ENCODE peak calls at places on chromosomes 3 and 15, in nine cellular contexts. G is activated B cell treated with CpG ODN at 0.5 μM for 24 hours, M is Peyer's patch, Y is neural progenitor cell, U is endodermal cell, W is Calu3, Z is suprapubic skin, N is epithelial cell of esophagus, I is left ventricle myocardium inferior. L is an unnamed sample.

GRCh38 chr3:5304789-5305680 is 117.5 kb downstream of the EDEM1 start:
- DNase-seq in G (no peak), M (peak), Y (peak), U (peak), W (peak), Z (no peak), N (peak), I (no peak), L (peak)

GRCh38 chr3:172317984-172318383 is 130.3 kb downstream of the GHSR start:
- DNase-seq in G (no peak), M (no peak), Y (no peak), U (no peak), W (peak), Z (peak), N (peak), I (peak), L (peak)

GRCh38 chr3:123331006-123331405 is 117.9 kb downstream of the ADCY5 start:
- DNase-seq in G (no peak), M (no peak), Y (peak), U (no peak), W (no peak), Z (peak), N (no peak), I (peak), L (no peak)

GRCh38 chr15:20357139-20358065 is 184.2 kb downstream of the GOLGA6L6 start:
- DNase-seq in G (peak), M (no peak), Y (no peak), U (no peak), W (no peak), Z (peak), N (no peak), I (no peak), L (no peak)

GRCh38 chr3:106880206-106880605 is 497.0 kb upstream of the CCDC54 start:
- DNase-seq in G (no peak), M (no peak), Y (peak), U (no peak), W (no peak), Z (no peak), N (no peak), I (no peak), L (no peak)

GRCh38 chr3:153456831-153457545 is 295.0 kb downstream of the RAP2B start:
- DNase-seq in G (no peak), M (no peak), Y (no peak), U (no peak), W (no peak), Z (no peak), N (no peak), I (no peak), L (no peak)

GRCh38 chr3:120693439-120694172 is 11.6 kb upstream of the HGD start:
- DNase-seq in G (no peak), M (no peak), Y (no peak), U (no peak), W (no peak), Z (no peak), N (peak), I (no peak), L (peak)

GRCh38 chr3:79344876-79345871 is 422.6 kb downstream of the ROBO1 start:
- DNase-seq in G (no peak), M (no peak), Y (no peak), U (no peak), W (no peak), Z (no peak), N (no peak), I (no peak), L (peak)

GRCh38 chr15:92886815-92887214 is 13.3 kb upstream of the CHD2 start:
- DNase-seq in G (no peak), M (no peak), Y (no peak), U (no peak), W (no peak), Z (no peak), N (no peak), I (no peak), L (no peak)

GRCh38 chr3:48399387-48400172 is 27.6 kb downstream of the FBXW12 start:
- DNase-seq in G (no peak), M (no peak), Y (no peak), U (peak), W (no peak), Z (peak), N (peak), I (no peak), L (no peak)

GRCh38 chr3:113623324-113623723 is 73.1 kb downstream of the USF3 start:
- DNase-seq in G (no peak), M (no peak), Y (peak), U (peak), W (no peak), Z (no peak), N (peak), I (no peak), L (no peak)

GRCh38 chr3:171189394-171189793 is 162.9 kb upstream of the SLC2A2 start:
- DNase-seq in G (no peak), M (no peak), Y (no peak), U (no peak), W (no peak), Z (no peak), N (no peak), I (no peak), L (no peak)

GRCh38 chr3:55620361-55621025 is 133.4 kb upstream of the WNT5A start:
- DNase-seq in G (no peak), M (no peak), Y (no peak), U (peak), W (no peak), Z (no peak), N (peak), I (no peak), L (peak)

GRCh38 chr3:168991813-168992212 is 671.7 kb downstream of the MECOM start:
- DNase-seq in G (no peak), M (no peak), Y (no peak), U (no peak), W (no peak), Z (no peak), N (no peak), I (no peak), L (no peak)

GRCh38 chr3:12237912-12238650 is 50.8 kb upstream of the PPARG start:
- DNase-seq in G (no peak), M (no peak), Y (no peak), U (no peak), W (no peak), Z (no peak), N (no peak), I (no peak), L (no peak)

GRCh38 chr3:136114421-136114820 is 81.7 kb downstream of the MSL2 start:
- DNase-seq in G (no peak), M (no peak), Y (no peak), U (no peak), W (no peak), Z (no peak), N (no peak), I (no peak), L (no peak)

GRCh38 chr3:143897558-143898305 is 49.5 kb upstream of the SLC9A9 start:
- DNase-seq in G (no peak), M (no peak), Y (peak), U (peak), W (no peak), Z (no peak), N (peak), I (no peak), L (peak)

GRCh38 chr3:53844262-53845102 is 1.7 kb downstream of the CHDH start:
- DNase-seq in G (no peak), M (no peak), Y (peak), U (peak), W (peak), Z (no peak), N (peak), I (no peak), L (no peak)

GRCh38 chr3:37892917-37893595 is 31.4 kb downstream of the CTDSPL start:
- DNase-seq in G (no peak), M (no peak), Y (no peak), U (no peak), W (peak), Z (no peak), N (no peak), I (peak), L (no peak)

GRCh38 chr15:64810499-64811326 is 14.7 kb downstream of the PIF1 start:
- DNase-seq in G (no peak), M (no peak), Y (no peak), U (peak), W (no peak), Z (no peak), N (no peak), I (no peak), L (no peak)
- TF ChIP-seq CTCF in G (no peak), M (no peak), Y (no peak), U (no peak), W (no peak), Z (no peak), N (no peak), I (no peak), L (no peak)

GRCh38 chr15:42215854-42216829 is 8.0 kb upstream of the VPS39 start:
- DNase-seq in G (no peak), M (no peak), Y (no peak), U (no peak), W (no peak), Z (no peak), N (no peak), I (no peak), L (no peak)
- TF ChIP-seq CTCF in G (no peak), M (no peak), Y (no peak), U (peak), W (no peak), Z (no peak), N (no peak), I (peak), L (no peak)

DNA sequence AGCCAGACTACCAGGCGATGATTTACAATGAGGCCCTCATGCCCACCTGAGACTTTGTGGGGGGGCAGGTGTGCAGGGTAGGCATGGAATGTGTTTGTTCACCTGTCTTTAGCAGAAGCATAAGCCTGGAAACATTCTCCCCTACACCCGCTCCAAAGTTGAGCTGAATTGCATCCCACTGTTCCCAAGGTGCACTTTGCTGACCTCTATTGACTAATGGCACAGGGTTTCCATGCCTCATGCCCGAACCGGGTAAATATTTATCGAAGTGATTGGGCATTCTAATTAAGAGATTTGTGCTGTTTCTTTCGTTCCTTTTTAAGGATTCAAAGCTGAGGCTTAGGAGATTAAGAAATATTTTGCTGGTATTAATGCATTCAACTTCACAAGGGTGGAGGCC is 6.5 kb upstream of the TLE3 start:
- DNase-seq in G (no peak), M (no peak), Y (no peak), U (peak), W (no peak), Z (no peak), N (no peak), I (no peak), L (no peak)
- TF ChIP-seq CTCF in G (no peak), M (no peak), Y (no peak), U (no peak), W (no peak), Z (no peak), N (no peak), I (no peak), L (no peak)

GRCh38 chr3:16522820-16523219 is 9.3 kb upstream of the RFTN1 start:
- DNase-seq in G (no peak), M (no peak), Y (no peak), U (no peak), W (no peak), Z (no peak), N (no peak), I (no peak), L (no peak)

GRCh38 chr3:16521580-16521941 is 8.1 kb upstream of the RFTN1 start:
- DNase-seq in G (no peak), M (no peak), Y (no peak), U (no peak), W (no peak), Z (no peak), N (no peak), I (no peak), L (no peak)

GRCh38 chr3:16524196-16524595 is 10.7 kb upstream of the RFTN1 start:
- DNase-seq in G (no peak), M (no peak), Y (no peak), U (no peak), W (no peak), Z (no peak), N (no peak), I (no peak), L (no peak)

GRCh38 chr3:16523778-16524177 is 10.3 kb upstream of the RFTN1 start:
- DNase-seq in G (no peak), M (no peak), Y (no peak), U (no peak), W (no peak), Z (no peak), N (peak), I (no peak), L (no peak)

DNA sequence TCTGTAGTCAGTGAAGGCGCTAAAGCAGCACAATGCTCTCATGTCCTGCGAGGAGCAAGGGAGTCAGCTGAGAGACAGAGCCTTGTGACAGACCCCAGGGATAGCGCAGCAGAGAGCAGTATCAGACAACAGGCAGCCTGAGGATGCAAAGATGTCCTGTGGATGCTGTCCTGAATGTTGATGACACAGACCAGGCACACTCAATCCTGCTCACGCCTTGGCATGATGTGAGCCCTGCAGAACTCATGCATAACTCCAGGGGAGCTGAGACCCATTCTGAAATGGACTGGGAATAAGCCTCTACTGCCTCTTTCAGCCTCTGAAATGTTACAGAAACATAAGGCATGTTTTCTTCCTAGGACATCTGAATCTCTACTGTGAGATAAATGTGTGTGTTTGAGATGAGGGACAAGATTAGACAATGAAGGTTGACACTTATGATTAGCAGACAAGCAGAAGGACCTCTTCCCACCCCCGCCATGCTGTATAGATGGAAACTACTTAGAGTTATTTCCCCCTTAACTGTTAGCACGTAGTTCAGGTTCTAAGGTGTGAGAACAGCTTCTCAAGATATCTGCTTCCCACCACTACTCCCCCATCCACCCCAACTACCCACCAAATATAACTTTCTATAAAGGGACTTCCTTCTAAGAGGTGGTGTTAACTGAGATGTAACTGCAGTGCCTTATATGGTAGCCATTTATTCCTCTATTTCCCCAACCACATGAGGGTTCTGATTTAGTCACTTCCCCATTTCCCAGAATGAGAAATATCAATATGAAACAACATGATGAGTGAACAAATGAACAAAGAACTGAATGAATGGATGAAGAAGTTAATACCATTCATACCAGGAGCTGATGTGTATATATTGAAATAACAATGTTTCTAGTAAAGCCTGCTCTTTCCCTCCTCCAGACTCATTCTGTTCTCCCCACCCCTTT is 7.4 kb upstream of the RFTN1 start:
- DNase-seq in G (no peak), M (no peak), Y (no peak), U (no peak), W (no peak), Z (no peak), N (no peak), I (no peak), L (no peak)
- TF ChIP-seq CTCF in G (no peak), M (no peak), Y (no peak), U (no peak), W (no peak), Z (no peak), N (no peak), I (no peak), L (no peak)

DNA sequence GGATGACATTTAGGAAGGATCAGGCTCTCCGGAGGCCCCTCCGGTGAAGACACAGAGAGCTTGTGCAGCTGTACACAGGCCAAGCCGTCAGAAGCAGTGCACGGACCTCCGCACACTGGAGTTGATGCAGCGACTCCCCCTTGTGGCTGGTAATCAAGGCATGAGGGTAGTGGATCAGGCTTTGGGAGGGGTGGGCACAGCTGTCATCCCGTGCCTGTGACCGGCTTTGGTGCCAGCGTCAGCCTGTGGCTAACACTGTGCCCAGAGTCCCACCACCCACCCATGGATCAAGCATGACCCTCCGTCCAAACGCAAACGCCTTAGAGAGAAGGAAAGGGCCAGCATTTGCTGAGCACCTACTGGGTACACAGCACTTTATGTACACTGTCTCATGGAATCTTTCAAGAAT is 8.2 kb upstream of the GRIP2 start:
- DNase-seq in G (no peak), M (peak), Y (peak), U (peak), W (peak), Z (no peak), N (peak), I (peak), L (peak)
- TF ChIP-seq CTCF in G (no peak), M (peak), Y (peak), U (peak), W (peak), Z (peak), N (peak), I (peak), L (peak)

GRCh38 chr3:182909318-182910040 is 70.9 kb downstream of the DCUN1D1 start:
- DNase-seq in G (no peak), M (no peak), Y (peak), U (no peak), W (no peak), Z (no peak), N (peak), I (no peak), L (peak)
- TF ChIP-seq CTCF in G (no peak), M (peak), Y (peak), U (peak), W (peak), Z (peak), N (peak), I (peak), L (peak)

GRCh38 chr3:184295771-184296170 is 3.3 kb upstream of the PSMD2 start:
- DNase-seq in G (no peak), M (no peak), Y (no peak), U (no peak), W (no peak), Z (no peak), N (no peak), I (no peak), L (no peak)

GRCh38 chr3:184291044-184291737 is 7.8 kb upstream of the PSMD2 start:
- DNase-seq in G (no peak), M (no peak), Y (no peak), U (no peak), W (no peak), Z (no peak), N (no peak), I (no peak), L (no peak)

GRCh38 chr3:184289426-184289938 is 9.6 kb upstream of the PSMD2 start:
- DNase-seq in G (peak), M (peak), Y (peak), U (peak), W (peak), Z (no peak), N (peak), I (peak), L (peak)

GRCh38 chr3:184291738-184292445 is 7.1 kb upstream of the PSMD2 start:
- DNase-seq in G (no peak), M (no peak), Y (no peak), U (no peak), W (no peak), Z (no peak), N (no peak), I (no peak), L (no peak)

DNA sequence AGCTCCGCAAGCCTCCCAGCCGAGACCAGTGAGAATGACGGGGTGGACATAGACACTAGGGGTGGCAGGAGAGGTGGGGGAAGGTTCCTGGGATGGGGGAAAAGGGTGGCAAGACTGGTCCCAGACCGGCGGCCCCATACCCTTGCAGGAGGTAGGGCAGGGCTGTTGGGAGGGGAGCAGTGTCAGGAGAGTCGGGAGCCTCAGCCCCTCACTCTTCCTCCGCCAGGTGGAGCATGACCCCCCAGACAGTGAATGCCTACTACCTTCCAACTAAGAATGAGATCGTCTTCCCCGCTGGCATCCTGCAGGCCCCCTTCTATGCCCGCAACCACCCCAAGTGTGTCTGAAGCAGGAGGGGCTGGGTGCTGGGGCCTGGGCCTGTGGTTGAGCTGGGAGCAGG is 8.7 kb upstream of the PSMD2 start:
- DNase-seq in G (no peak), M (no peak), Y (no peak), U (peak), W (no peak), Z (no peak), N (no peak), I (no peak), L (no peak)
- TF ChIP-seq CTCF in G (no peak), M (no peak), Y (no peak), U (peak), W (no peak), Z (no peak), N (no peak), I (no peak), L (no peak)